ENCODE peak calls at places on chromosomes 5 and 9, in four cellular contexts. One of them, this sample, is unnamed.

GRCh38 chr5:162882629-162883028 is 554.8 kb upstream of the CCNG1 start:
- DNase-seq in GM12878: no peak
- DNase-seq in K562: no peak
- DNase-seq in HepG2: no peak
- DNase-seq in this sample: no peak

GRCh38 chr5:51396797-51397196 is 13.5 kb downstream of the ISL1 start:
- DNase-seq in GM12878: no peak
- DNase-seq in K562: no peak
- DNase-seq in HepG2: no peak
- DNase-seq in this sample: no peak

GRCh38 chr5:61817472-61818326 is 485.6 kb downstream of the ZSWIM6 start:
- DNase-seq in GM12878: no peak
- DNase-seq in K562: peak; percentile 26
- DNase-seq in HepG2: peak; percentile 5
- DNase-seq in this sample: peak; percentile 50

GRCh38 chr5:168261212-168261575 is 30.3 kb upstream of the WWC1 start:
- DNase-seq in GM12878: no peak
- DNase-seq in K562: no peak
- DNase-seq in HepG2: no peak
- DNase-seq in this sample: no peak

GRCh38 chr9:73869261-73869660 is 627.9 kb upstream of the RORB start:
- DNase-seq in GM12878: peak; percentile 30
- DNase-seq in K562: peak; percentile 70
- DNase-seq in HepG2: peak; percentile 13
- DNase-seq in this sample: no peak

GRCh38 chr9:106862946-106863740 is at the start of gene ZNF462:
- DNase-seq in GM12878: no peak
- DNase-seq in K562: no peak
- DNase-seq in HepG2: no peak
- DNase-seq in this sample: peak; percentile 22

GRCh38 chr5:43425965-43426364 is 13.8 kb upstream of the CCL28 start:
- DNase-seq in GM12878: no peak
- DNase-seq in K562: no peak
- DNase-seq in HepG2: no peak
- DNase-seq in this sample: no peak

GRCh38 chr5:133294380-133294779 is 242.6 kb downstream of the HSPA4 start:
- DNase-seq in GM12878: no peak
- DNase-seq in K562: no peak
- DNase-seq in HepG2: no peak
- DNase-seq in this sample: no peak

GRCh38 chr5:54090495-54091084 is 219.8 kb downstream of the ARL15 start:
- DNase-seq in GM12878: no peak
- DNase-seq in K562: peak; percentile 76
- DNase-seq in HepG2: peak; percentile 2
- DNase-seq in this sample: peak; percentile 15

GRCh38 chr9:3027260-3027659 is 183.4 kb upstream of the PUM3 start:
- DNase-seq in GM12878: no peak
- DNase-seq in K562: no peak
- DNase-seq in HepG2: no peak
- DNase-seq in this sample: no peak

GRCh38 chr5:31054436-31054835 is 139.1 kb upstream of the CDH6 start:
- DNase-seq in GM12878: no peak
- DNase-seq in K562: no peak
- DNase-seq in HepG2: no peak
- DNase-seq in this sample: no peak

GRCh38 chr5:42361321-42361688 is 61.9 kb upstream of the GHR start:
- DNase-seq in GM12878: no peak
- DNase-seq in K562: no peak
- DNase-seq in HepG2: no peak
- DNase-seq in this sample: no peak

GRCh38 chr9:1198085-1198484 is 147.9 kb downstream of the DMRT2 start:
- DNase-seq in GM12878: no peak
- DNase-seq in K562: no peak
- DNase-seq in HepG2: no peak
- DNase-seq in this sample: no peak

GRCh38 chr5:10253390-10253789 is 3.3 kb downstream of the CCT5 start:
- DNase-seq in GM12878: no peak
- DNase-seq in K562: no peak
- DNase-seq in HepG2: no peak
- DNase-seq in this sample: no peak

GRCh38 chr9:118931941-118932340 is 437.3 kb downstream of the BRINP1 start:
- DNase-seq in GM12878: no peak
- DNase-seq in K562: no peak
- DNase-seq in HepG2: no peak
- DNase-seq in this sample: no peak

GRCh38 chr5:141753971-141754713 is 72.1 kb upstream of the ARAP3 start:
- DNase-seq in GM12878: no peak
- DNase-seq in K562: peak; percentile 57
- DNase-seq in HepG2: no peak
- DNase-seq in this sample: peak; percentile 49

GRCh38 chr9:131273146-131273545 is 3.2 kb downstream of the FAM78A start:
- DNase-seq in GM12878: no peak
- DNase-seq in K562: peak; percentile 96
- DNase-seq in HepG2: no peak
- DNase-seq in this sample: no peak

GRCh38 chr5:167255931-167256330 is 1035.5 kb upstream of the WWC1 start:
- DNase-seq in GM12878: no peak
- DNase-seq in K562: no peak
- DNase-seq in HepG2: no peak
- DNase-seq in this sample: no peak

GRCh38 chr5:2901511-2901910 is 150.0 kb upstream of the IRX2 start:
- DNase-seq in GM12878: no peak
- DNase-seq in K562: no peak
- DNase-seq in HepG2: no peak
- DNase-seq in this sample: no peak

GRCh38 chr9:97487107-97487506 is 14.4 kb upstream of the TMOD1 start:
- DNase-seq in GM12878: no peak
- DNase-seq in K562: peak; percentile 22
- DNase-seq in HepG2: peak; percentile 37
- DNase-seq in this sample: peak; percentile 47

GRCh38 chr9:29625292-29625731 is 2052.0 kb upstream of the C9orf72 start:
- DNase-seq in GM12878: no peak
- DNase-seq in K562: no peak
- DNase-seq in HepG2: no peak
- DNase-seq in this sample: no peak

GRCh38 chr9:87282477-87282991 is 215.1 kb upstream of the DAPK1 start:
- DNase-seq in GM12878: no peak
- DNase-seq in K562: no peak
- DNase-seq in HepG2: no peak
- DNase-seq in this sample: no peak

GRCh38 chr5:13664377-13664776 is 280.1 kb downstream of the DNAH5 start:
- DNase-seq in GM12878: no peak
- DNase-seq in K562: no peak
- DNase-seq in HepG2: no peak
- DNase-seq in this sample: no peak

GRCh38 chr9:10274983-10275382 is 337.8 kb downstream of the PTPRD start:
- DNase-seq in GM12878: no peak
- DNase-seq in K562: no peak
- DNase-seq in HepG2: no peak
- DNase-seq in this sample: no peak
- TF ChIP-seq FOXK2 in GM12878: no peak
- TF ChIP-seq FOXK2 in K562: no peak
- TF ChIP-seq FOXK2 in HepG2: no peak
- TF ChIP-seq FOXK2 in this sample: no peak

GRCh38 chr9:93826905-93827544 is 128.1 kb downstream of the BARX1 start:
- DNase-seq in GM12878: no peak
- DNase-seq in K562: no peak
- DNase-seq in HepG2: no peak
- DNase-seq in this sample: no peak

GRCh38 chr9:93826209-93826608 is 128.9 kb downstream of the BARX1 start:
- DNase-seq in GM12878: no peak
- DNase-seq in K562: no peak
- DNase-seq in HepG2: no peak
- DNase-seq in this sample: peak; percentile 1

GRCh38 chr9:93829271-93830223 is 125.6 kb downstream of the BARX1 start:
- DNase-seq in GM12878: no peak
- DNase-seq in K562: no peak
- DNase-seq in HepG2: no peak
- DNase-seq in this sample: peak; percentile 3

GRCh38 chr9:93828331-93829097 is 126.6 kb downstream of the BARX1 start:
- DNase-seq in GM12878: no peak
- DNase-seq in K562: no peak
- DNase-seq in HepG2: no peak
- DNase-seq in this sample: peak; percentile 3

GRCh38 chr9:93827545-93828330 is 127.4 kb downstream of the BARX1 start:
- DNase-seq in GM12878: no peak
- DNase-seq in K562: peak; percentile 73
- DNase-seq in HepG2: peak; percentile 43
- DNase-seq in this sample: peak; percentile 89
- TF ChIP-seq FOXK2 in GM12878: no peak
- TF ChIP-seq FOXK2 in K562: no peak
- TF ChIP-seq FOXK2 in HepG2: no peak
- TF ChIP-seq FOXK2 in this sample: no peak

GRCh38 chr9:122767821-122768220 is 20.9 kb upstream of the OR5C1 start:
- DNase-seq in GM12878: no peak
- DNase-seq in K562: no peak
- DNase-seq in HepG2: no peak
- DNase-seq in this sample: no peak
- TF ChIP-seq FOXK2 in GM12878: no peak
- TF ChIP-seq FOXK2 in K562: no peak
- TF ChIP-seq FOXK2 in HepG2: no peak
- TF ChIP-seq FOXK2 in this sample: no peak

DNA sequence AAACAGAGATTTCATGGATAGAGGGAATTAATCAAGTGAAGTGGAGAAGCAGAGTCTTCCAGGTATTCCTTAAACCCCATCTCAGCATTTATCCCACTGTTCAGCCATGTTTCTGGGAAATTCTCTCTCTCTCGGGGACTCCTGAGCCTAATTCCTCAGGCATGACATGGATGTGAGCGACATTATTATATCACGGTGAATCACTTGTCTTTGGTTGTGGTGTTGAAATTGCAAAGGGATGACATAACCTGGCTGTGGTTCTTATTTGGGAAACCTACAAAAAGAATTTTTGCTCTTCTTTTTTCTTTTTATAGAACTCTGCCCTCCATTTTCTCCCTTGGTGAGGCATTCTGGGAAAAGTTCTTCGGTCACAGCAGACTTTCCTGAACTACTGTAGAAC is 457.9 kb upstream of the PTGER4 start:
- DNase-seq in GM12878: no peak
- DNase-seq in K562: no peak
- DNase-seq in HepG2: no peak
- DNase-seq in this sample: no peak
- TF ChIP-seq FOXK2 in GM12878: no peak
- TF ChIP-seq FOXK2 in K562: no peak
- TF ChIP-seq FOXK2 in HepG2: no peak
- TF ChIP-seq FOXK2 in this sample: no peak

This sample was measured in HEK293T.